ENCODE peak calls at places on chromosomes 11 and 22, in five cellular contexts. One of them, this sample, is unnamed.

GRCh38 chr11:6928916-6929315 is 2.7 kb downstream of the ZNF215 start:
- DNase-seq in IMR-90: no peak
- DNase-seq in A549: no peak
- DNase-seq in K562: no peak
- DNase-seq in GM12878: no peak
- DNase-seq in this sample: no peak

GRCh38 chr22:48551716-48552268 is 1275.9 kb downstream of the BRD1 start:
- DNase-seq in IMR-90: no peak
- DNase-seq in A549: no peak
- DNase-seq in K562: no peak
- DNase-seq in GM12878: no peak
- DNase-seq in this sample: no peak

GRCh38 chr11:31817621-31818493 is 6.7 kb upstream of the PAX6 start:
- DNase-seq in IMR-90: no peak
- DNase-seq in A549: no peak
- DNase-seq in K562: no peak
- DNase-seq in GM12878: no peak
- DNase-seq in this sample: peak; percentile 36

GRCh38 chr22:49215840-49216239 is 611.8 kb downstream of the BRD1 start:
- DNase-seq in IMR-90: no peak
- DNase-seq in A549: no peak
- DNase-seq in K562: no peak
- DNase-seq in GM12878: no peak
- DNase-seq in this sample: no peak

GRCh38 chr11:39786682-39787081 is 1672.8 kb downstream of the LRRC4C start:
- DNase-seq in IMR-90: no peak
- DNase-seq in A549: no peak
- DNase-seq in K562: no peak
- DNase-seq in GM12878: no peak
- DNase-seq in this sample: no peak

GRCh38 chr11:64849600-64850356 is 5.3 kb upstream of the CDC42BPG start:
- DNase-seq in IMR-90: no peak
- DNase-seq in A549: no peak
- DNase-seq in K562: no peak
- DNase-seq in GM12878: no peak
- DNase-seq in this sample: no peak

GRCh38 chr11:118923721-118924587 is 1.8 kb downstream of the BCL9L start:
- DNase-seq in IMR-90: no peak
- DNase-seq in A549: no peak
- DNase-seq in K562: no peak
- DNase-seq in GM12878: no peak
- DNase-seq in this sample: no peak

GRCh38 chr22:48635031-48635430 is 1192.6 kb downstream of the BRD1 start:
- DNase-seq in IMR-90: no peak
- DNase-seq in A549: no peak
- DNase-seq in K562: no peak
- DNase-seq in GM12878: no peak
- DNase-seq in this sample: no peak

GRCh38 chr22:45083659-45084305 is 74.0 kb upstream of the PHF21B start:
- DNase-seq in IMR-90: peak; percentile 81
- DNase-seq in A549: no peak
- DNase-seq in K562: no peak
- DNase-seq in GM12878: no peak
- DNase-seq in this sample: no peak

GRCh38 chr11:59776210-59777066 is 21.3 kb downstream of the STX3 start:
- DNase-seq in IMR-90: peak; percentile 78
- DNase-seq in A549: peak; percentile 96
- DNase-seq in K562: no peak
- DNase-seq in GM12878: no peak
- DNase-seq in this sample: no peak

GRCh38 chr22:35230839-35231584 is 26.3 kb upstream of the HMGXB4 start:
- DNase-seq in IMR-90: no peak
- DNase-seq in A549: no peak
- DNase-seq in K562: no peak
- DNase-seq in GM12878: no peak
- DNase-seq in this sample: peak; percentile 7

GRCh38 chr11:21783954-21784353 is 408.9 kb upstream of the ANO5 start:
- DNase-seq in IMR-90: no peak
- DNase-seq in A549: no peak
- DNase-seq in K562: no peak
- DNase-seq in GM12878: no peak
- DNase-seq in this sample: no peak

GRCh38 chr11:285894-286220 is 3.1 kb upstream of the PGGHG start:
- DNase-seq in IMR-90: no peak
- DNase-seq in A549: no peak
- DNase-seq in K562: no peak
- DNase-seq in GM12878: no peak
- DNase-seq in this sample: peak; percentile 33

GRCh38 chr11:29452131-29452530 is 564.7 kb downstream of the KCNA4 start:
- DNase-seq in IMR-90: peak; percentile 71
- DNase-seq in A549: no peak
- DNase-seq in K562: no peak
- DNase-seq in GM12878: no peak
- DNase-seq in this sample: no peak

GRCh38 chr11:63567044-63567840 is 4.1 kb upstream of the PLAAT2 start:
- DNase-seq in IMR-90: peak; percentile 88
- DNase-seq in A549: peak; percentile 66
- DNase-seq in K562: peak; percentile 67
- DNase-seq in GM12878: peak; percentile 95
- DNase-seq in this sample: no peak

GRCh38 chr11:67436459-67437081 is 912 bp downstream of the PTPRCAP start:
- DNase-seq in IMR-90: no peak
- DNase-seq in A549: no peak
- DNase-seq in K562: peak; percentile 56
- DNase-seq in GM12878: peak; percentile 75
- DNase-seq in this sample: no peak

GRCh38 chr11:87173185-87174039 is 135.7 kb downstream of the TMEM135 start:
- DNase-seq in IMR-90: peak; percentile 63
- DNase-seq in A549: peak; percentile 38
- DNase-seq in K562: no peak
- DNase-seq in GM12878: no peak
- DNase-seq in this sample: no peak

GRCh38 chr11:12222099-12222751 is 111.8 kb downstream of the MICAL2 start:
- DNase-seq in IMR-90: no peak
- DNase-seq in A549: no peak
- DNase-seq in K562: peak; percentile 31
- DNase-seq in GM12878: no peak
- DNase-seq in this sample: no peak

GRCh38 chr22:18975434-18976196 is 39.5 kb upstream of the PRODH start:
- DNase-seq in IMR-90: no peak
- DNase-seq in A549: no peak
- DNase-seq in K562: no peak
- DNase-seq in GM12878: no peak
- DNase-seq in this sample: no peak

GRCh38 chr11:120340529-120340928 is 4.3 kb downstream of the ARHGEF12 start:
- DNase-seq in IMR-90: peak; percentile 49
- DNase-seq in A549: no peak
- DNase-seq in K562: no peak
- DNase-seq in GM12878: no peak
- DNase-seq in this sample: no peak

GRCh38 chr11:67996622-67997459 is 7.1 kb downstream of the UNC93B1 start:
- DNase-seq in IMR-90: no peak
- DNase-seq in A549: no peak
- DNase-seq in K562: peak; percentile 94
- DNase-seq in GM12878: no peak
- DNase-seq in this sample: peak; percentile 71

GRCh38 chr11:78666675-78667129 is 92.0 kb upstream of the NARS2 start:
- DNase-seq in IMR-90: peak; percentile 84
- DNase-seq in A549: no peak
- DNase-seq in K562: peak; percentile 14
- DNase-seq in GM12878: no peak
- DNase-seq in this sample: no peak

GRCh38 chr11:28860898-28861297 is 752.7 kb downstream of the METTL15 start:
- DNase-seq in IMR-90: peak; percentile 74
- DNase-seq in A549: peak; percentile 14
- DNase-seq in K562: no peak
- DNase-seq in GM12878: no peak
- DNase-seq in this sample: no peak

GRCh38 chr11:27717801-27718229 is 17.6 kb upstream of the BDNF start:
- DNase-seq in IMR-90: no peak
- DNase-seq in A549: no peak
- DNase-seq in K562: no peak
- DNase-seq in GM12878: no peak
- DNase-seq in this sample: no peak

GRCh38 chr11:8440649-8441048 is 153.4 kb downstream of the STK33 start:
- DNase-seq in IMR-90: no peak
- DNase-seq in A549: no peak
- DNase-seq in K562: no peak
- DNase-seq in GM12878: no peak
- DNase-seq in this sample: no peak

DNA sequence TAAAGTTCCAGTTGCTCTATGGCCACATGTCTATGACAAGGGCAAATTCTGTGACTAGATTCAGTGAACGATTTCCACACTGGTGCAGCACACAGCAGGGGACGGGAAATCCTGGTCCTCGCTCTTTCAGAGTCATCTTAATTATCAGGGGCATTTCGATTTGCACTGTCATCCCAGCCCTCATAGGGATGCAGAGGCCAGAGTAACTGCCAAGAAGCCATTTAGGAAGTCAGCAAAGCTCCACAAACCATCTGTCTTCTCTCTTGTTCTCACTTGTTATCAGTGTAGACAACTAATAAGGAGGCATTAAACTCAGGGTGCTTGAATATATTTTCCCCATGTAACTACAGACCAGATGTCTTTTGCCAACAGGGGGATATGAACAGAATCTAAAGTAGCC is 151.7 kb downstream of the STK33 start:
- DNase-seq in IMR-90: no peak
- DNase-seq in A549: no peak
- DNase-seq in K562: no peak
- DNase-seq in GM12878: no peak
- DNase-seq in this sample: peak; percentile 4
- TF ChIP-seq RCOR1 in IMR-90: no peak
- TF ChIP-seq RCOR1 in A549: no peak
- TF ChIP-seq RCOR1 in K562: no peak
- TF ChIP-seq RCOR1 in GM12878: no peak
- TF ChIP-seq RCOR1 in this sample: no peak

DNA sequence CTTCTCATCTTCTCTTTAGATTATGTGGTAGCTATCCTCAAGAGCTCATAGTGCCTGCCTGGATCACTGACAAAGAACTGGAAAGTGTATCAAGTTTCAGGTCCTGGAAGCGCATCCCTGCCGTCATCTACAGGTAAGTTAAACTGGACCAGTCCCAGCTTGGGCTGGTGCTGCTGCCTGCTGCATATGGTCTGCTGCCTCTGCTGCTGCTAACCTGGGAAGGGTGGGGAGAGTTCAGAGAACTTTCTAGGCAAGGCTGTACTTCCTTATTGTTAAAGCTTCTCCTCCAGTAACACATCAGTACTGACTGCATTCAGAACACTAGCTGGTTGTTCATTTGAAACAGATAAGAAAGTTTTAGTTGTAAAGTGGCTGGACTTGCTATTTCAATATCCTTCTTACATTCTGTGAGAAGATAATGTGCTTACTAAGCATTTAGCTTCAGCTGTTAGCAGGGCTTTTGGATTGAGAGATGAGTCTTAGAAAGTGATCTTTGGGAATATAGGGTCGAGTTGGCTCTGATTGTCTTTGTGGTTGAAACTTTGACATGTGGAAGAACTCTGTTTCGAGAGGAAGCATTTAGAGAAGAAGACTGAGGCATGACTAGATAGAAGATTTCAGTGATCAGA is 77.3 kb upstream of the HORMAD2 start:
- DNase-seq in IMR-90: no peak
- DNase-seq in A549: no peak
- DNase-seq in K562: no peak
- DNase-seq in GM12878: no peak
- DNase-seq in this sample: no peak
- TF ChIP-seq RCOR1 in IMR-90: no peak
- TF ChIP-seq RCOR1 in A549: no peak
- TF ChIP-seq RCOR1 in K562: no peak
- TF ChIP-seq RCOR1 in GM12878: no peak
- TF ChIP-seq RCOR1 in this sample: no peak

DNA sequence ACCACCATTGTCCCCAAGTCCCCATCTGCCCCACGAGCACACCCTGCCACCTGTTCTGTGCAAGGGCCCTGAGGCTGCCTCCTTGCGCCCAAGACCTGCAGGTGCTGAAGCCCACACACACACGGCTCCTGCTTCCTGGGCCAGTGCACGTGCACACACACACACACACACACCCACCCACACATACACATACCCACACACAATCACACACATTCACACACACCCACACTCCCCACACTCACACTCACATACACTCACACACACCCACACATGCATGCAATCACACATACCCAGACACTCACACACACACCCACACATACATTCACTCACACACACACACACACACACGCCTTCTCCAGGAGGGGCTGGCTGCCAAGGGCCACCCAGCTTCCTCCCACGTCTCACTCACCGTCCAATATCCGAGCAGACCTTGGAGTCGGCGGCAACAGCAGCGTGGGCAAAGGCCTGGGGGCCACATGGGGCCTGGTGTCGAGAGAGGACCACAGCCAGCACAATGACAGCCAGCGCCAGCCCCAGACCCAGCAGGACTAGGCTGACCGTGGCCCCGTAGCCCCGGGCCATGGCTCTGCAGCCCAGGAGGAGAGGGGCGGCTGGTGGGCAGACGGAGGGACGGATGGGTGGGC is 616 bp downstream of the GGT5 start:
- DNase-seq in IMR-90: peak; percentile 52
- DNase-seq in A549: no peak
- DNase-seq in K562: peak; percentile 2
- DNase-seq in GM12878: no peak
- DNase-seq in this sample: peak; percentile 84
- TF ChIP-seq RCOR1 in IMR-90: no peak
- TF ChIP-seq RCOR1 in A549: no peak
- TF ChIP-seq RCOR1 in K562: no peak
- TF ChIP-seq RCOR1 in GM12878: no peak
- TF ChIP-seq RCOR1 in this sample: no peak

DNA sequence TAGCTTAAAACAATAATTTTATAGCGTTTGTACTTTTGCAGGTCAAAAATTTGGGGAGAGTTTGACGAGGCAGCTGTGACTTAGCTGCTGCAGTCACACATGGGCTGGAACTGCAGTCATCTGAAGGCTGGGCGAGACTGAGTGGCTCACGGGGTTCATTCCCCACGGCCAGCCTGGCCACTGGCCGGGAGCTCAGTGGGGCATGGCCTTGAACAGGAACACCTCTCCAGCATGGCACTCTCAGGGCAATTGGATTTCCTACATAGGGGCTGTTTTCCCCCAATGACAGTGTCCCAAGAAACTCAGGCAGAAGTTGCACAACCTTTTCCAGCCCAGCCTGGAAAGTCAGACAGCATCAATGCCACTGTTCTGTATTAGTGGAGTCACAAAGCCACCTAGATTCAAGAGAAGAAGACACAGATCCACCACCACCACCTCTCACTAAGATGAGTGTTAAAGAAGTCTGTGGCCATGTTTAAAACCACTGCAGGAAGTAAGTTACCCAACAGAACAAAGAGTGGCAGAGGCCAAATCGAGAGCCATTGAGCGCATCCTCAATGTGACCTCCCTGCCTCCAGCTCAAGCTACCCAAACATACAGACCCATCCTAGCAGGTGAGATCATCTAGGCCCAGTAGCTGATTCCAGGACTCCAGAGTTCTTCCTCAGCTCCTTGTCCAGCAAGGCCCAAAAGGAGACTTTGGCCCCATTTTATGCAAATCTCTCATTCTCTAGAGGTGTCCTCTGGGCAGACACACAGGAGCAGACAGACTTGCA is 618.7 kb upstream of the CADM1 start:
- DNase-seq in IMR-90: no peak
- DNase-seq in A549: no peak
- DNase-seq in K562: no peak
- DNase-seq in GM12878: no peak
- DNase-seq in this sample: no peak
- TF ChIP-seq RCOR1 in IMR-90: no peak
- TF ChIP-seq RCOR1 in A549: no peak
- TF ChIP-seq RCOR1 in K562: no peak
- TF ChIP-seq RCOR1 in GM12878: no peak
- TF ChIP-seq RCOR1 in this sample: no peak